ENCODE peak calls at places on chromosomes 2 and 18, in four cellular contexts. One of them, this sample, is unnamed.

GRCh38 chr18:57095884-57096283 is 51.0 kb upstream of the BOD1L2 start:
- DNase-seq in mammary epithelial cell: no peak
- DNase-seq in fibroblast of lung: no peak
- DNase-seq in K562: peak; percentile 27
- DNase-seq in this sample: no peak

GRCh38 chr2:96764253-96764637 is 3.5 kb downstream of the CNNM4 start:
- DNase-seq in mammary epithelial cell: no peak
- DNase-seq in fibroblast of lung: no peak
- DNase-seq in K562: peak; percentile 34
- DNase-seq in this sample: no peak

GRCh38 chr2:16069663-16069932 is 129.2 kb downstream of the MYCN start:
- DNase-seq in mammary epithelial cell: peak; percentile 53
- DNase-seq in fibroblast of lung: no peak
- DNase-seq in K562: no peak
- DNase-seq in this sample: no peak

GRCh38 chr2:42854207-42854818 is 61.9 kb upstream of the HAAO start:
- DNase-seq in mammary epithelial cell: peak; percentile 36
- DNase-seq in fibroblast of lung: peak; percentile 31
- DNase-seq in K562: no peak
- DNase-seq in this sample: peak; percentile 33

GRCh38 chr2:207230261-207231105 is 64.7 kb upstream of the KLF7 start:
- DNase-seq in mammary epithelial cell: no peak
- DNase-seq in fibroblast of lung: no peak
- DNase-seq in K562: peak; percentile 62
- DNase-seq in this sample: peak; percentile 40

GRCh38 chr2:7599462-7600258 is 682.4 kb downstream of the RNF144A start:
- DNase-seq in mammary epithelial cell: no peak
- DNase-seq in fibroblast of lung: no peak
- DNase-seq in K562: no peak
- DNase-seq in this sample: no peak

GRCh38 chr2:39431592-39432316 is 5.3 kb downstream of the MAP4K3 start:
- DNase-seq in mammary epithelial cell: peak; percentile 70
- DNase-seq in fibroblast of lung: no peak
- DNase-seq in K562: no peak
- DNase-seq in this sample: peak; percentile 58

GRCh38 chr2:161370981-161371380 is 45.1 kb upstream of the TBR1 start:
- DNase-seq in mammary epithelial cell: no peak
- DNase-seq in fibroblast of lung: no peak
- DNase-seq in K562: no peak
- DNase-seq in this sample: no peak

GRCh38 chr2:98552499-98553179 is 55.7 kb downstream of the COA5 start:
- DNase-seq in mammary epithelial cell: no peak
- DNase-seq in fibroblast of lung: peak; percentile 42
- DNase-seq in K562: no peak
- DNase-seq in this sample: peak; percentile 53

GRCh38 chr2:25362564-25363145 is 20.9 kb upstream of the DNMT3A start:
- DNase-seq in mammary epithelial cell: no peak
- DNase-seq in fibroblast of lung: no peak
- DNase-seq in K562: no peak
- DNase-seq in this sample: no peak

GRCh38 chr2:179963626-179964025 is 43.5 kb downstream of the CWC22 start:
- DNase-seq in mammary epithelial cell: peak; percentile 17
- DNase-seq in fibroblast of lung: peak; percentile 60
- DNase-seq in K562: no peak
- DNase-seq in this sample: peak; percentile 59

GRCh38 chr18:3604626-3605408 is 154.8 kb downstream of the TGIF1 start:
- DNase-seq in mammary epithelial cell: peak; percentile 91
- DNase-seq in fibroblast of lung: peak; percentile 97
- DNase-seq in K562: peak; percentile 77
- DNase-seq in this sample: peak; percentile 98

GRCh38 chr2:241811209-241811951 is 2.4 kb downstream of the NEU4 start:
- DNase-seq in mammary epithelial cell: no peak
- DNase-seq in fibroblast of lung: no peak
- DNase-seq in K562: no peak
- DNase-seq in this sample: no peak

GRCh38 chr18:5410582-5410981 is 115.1 kb upstream of the ZBTB14 start:
- DNase-seq in mammary epithelial cell: no peak
- DNase-seq in fibroblast of lung: no peak
- DNase-seq in K562: no peak
- DNase-seq in this sample: no peak

GRCh38 chr2:157782057-157782845 is 93.9 kb downstream of the ACVR1 start:
- DNase-seq in mammary epithelial cell: no peak
- DNase-seq in fibroblast of lung: peak; percentile 45
- DNase-seq in K562: peak; percentile 58
- DNase-seq in this sample: peak; percentile 39

GRCh38 chr2:222643134-222643533 is 12.8 kb downstream of the FARSB start:
- DNase-seq in mammary epithelial cell: no peak
- DNase-seq in fibroblast of lung: no peak
- DNase-seq in K562: no peak
- DNase-seq in this sample: no peak

GRCh38 chr2:222649801-222650200 is 6.1 kb downstream of the FARSB start:
- DNase-seq in mammary epithelial cell: no peak
- DNase-seq in fibroblast of lung: no peak
- DNase-seq in K562: no peak
- DNase-seq in this sample: no peak

GRCh38 chr2:222641336-222641735 is 14.6 kb downstream of the FARSB start:
- DNase-seq in mammary epithelial cell: no peak
- DNase-seq in fibroblast of lung: peak; percentile 53
- DNase-seq in K562: no peak
- DNase-seq in this sample: no peak

GRCh38 chr2:222651721-222652420 is 4.0 kb downstream of the FARSB start:
- DNase-seq in mammary epithelial cell: no peak
- DNase-seq in fibroblast of lung: no peak
- DNase-seq in K562: no peak
- DNase-seq in this sample: no peak

DNA sequence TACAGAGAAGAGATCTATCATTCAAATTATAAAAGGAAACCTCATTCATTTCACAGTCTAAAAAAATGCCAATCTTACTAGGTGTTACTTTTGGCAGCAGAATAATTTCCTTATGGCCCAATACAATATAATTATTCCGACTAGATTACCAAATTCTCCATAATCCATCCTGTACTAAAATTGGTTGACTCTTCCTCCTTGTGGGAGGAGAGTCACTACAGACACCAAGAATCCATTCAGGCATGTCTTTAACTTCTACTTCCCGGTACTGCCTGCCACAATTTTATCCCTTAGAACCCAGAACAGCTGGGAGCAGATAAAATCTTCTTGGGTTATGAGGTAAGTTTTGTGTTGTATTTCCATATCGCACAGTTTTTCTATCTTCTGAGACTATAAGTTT is 9.9 kb downstream of the FARSB start:
- DNase-seq in mammary epithelial cell: no peak
- DNase-seq in fibroblast of lung: no peak
- DNase-seq in K562: no peak
- DNase-seq in this sample: no peak
- H3K4me3 ChIP-seq in mammary epithelial cell: no peak overlapping the region
- H3K4me3 ChIP-seq in fibroblast of lung: no peak overlapping the region
- H3K4me3 ChIP-seq in K562: no peak overlapping the region
- H3K4me3 ChIP-seq in this sample: no peak overlapping the region

GRCh38 chr2:122737429-122738077 is 982.1 kb downstream of the TSN start:
- DNase-seq in mammary epithelial cell: peak; percentile 42
- DNase-seq in fibroblast of lung: peak; percentile 9
- DNase-seq in K562: no peak
- DNase-seq in this sample: peak; percentile 48
- TF ChIP-seq CTCF in mammary epithelial cell: no peak
- TF ChIP-seq CTCF in fibroblast of lung: no peak
- TF ChIP-seq CTCF in K562: no peak
- TF ChIP-seq CTCF in this sample: no peak

DNA sequence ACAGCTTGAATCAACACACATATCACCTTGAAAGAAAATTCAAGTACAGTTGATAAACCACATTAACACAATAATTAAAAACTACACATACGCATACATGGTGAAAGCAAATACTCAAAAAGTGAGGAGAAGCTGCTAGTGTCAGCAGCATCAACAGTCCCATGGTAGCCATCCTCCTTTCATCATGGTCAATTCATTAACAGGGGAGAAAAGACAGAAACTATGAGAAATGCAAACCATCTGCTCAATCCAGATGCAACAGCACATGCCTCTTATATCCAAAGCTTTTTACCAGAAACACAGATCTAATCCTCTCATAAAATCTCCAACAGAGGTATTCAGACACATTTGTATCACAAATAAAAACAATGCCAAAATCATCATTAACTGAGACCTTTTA is 81.9 kb upstream of the CHRNA1 start:
- DNase-seq in mammary epithelial cell: peak; percentile 4
- DNase-seq in fibroblast of lung: no peak
- DNase-seq in K562: no peak
- DNase-seq in this sample: no peak
- H3K4me3 ChIP-seq in mammary epithelial cell: peak overlapping the region; percentile 62
- H3K4me3 ChIP-seq in fibroblast of lung: peak overlapping the region; percentile 75
- H3K4me3 ChIP-seq in K562: no peak overlapping the region
- H3K4me3 ChIP-seq in this sample: peak overlapping the region; percentile 11

GRCh38 chr2:70994445-70995226 is at the start of gene TEX261:
- DNase-seq in mammary epithelial cell: peak; percentile 84
- DNase-seq in fibroblast of lung: peak; percentile 83
- DNase-seq in K562: peak; percentile 91
- DNase-seq in this sample: peak; percentile 82
- TF ChIP-seq CTCF in mammary epithelial cell: peak; percentile 70
- TF ChIP-seq CTCF in fibroblast of lung: peak; percentile 47
- TF ChIP-seq CTCF in K562: peak; percentile 87
- TF ChIP-seq CTCF in this sample: peak; percentile 50

GRCh38 chr2:225462945-225463344 is 63.4 kb downstream of the NYAP2 start:
- DNase-seq in mammary epithelial cell: no peak
- DNase-seq in fibroblast of lung: no peak
- DNase-seq in K562: peak; percentile 19
- DNase-seq in this sample: no peak

GRCh38 chr2:225465827-225466226 is 66.3 kb downstream of the NYAP2 start:
- DNase-seq in mammary epithelial cell: no peak
- DNase-seq in fibroblast of lung: no peak
- DNase-seq in K562: no peak
- DNase-seq in this sample: no peak

GRCh38 chr2:225466891-225467604 is 67.5 kb downstream of the NYAP2 start:
- DNase-seq in mammary epithelial cell: peak; percentile 3
- DNase-seq in fibroblast of lung: peak; percentile 7
- DNase-seq in K562: peak; percentile 69
- DNase-seq in this sample: no peak

GRCh38 chr2:225463449-225463848 is 63.9 kb downstream of the NYAP2 start:
- DNase-seq in mammary epithelial cell: no peak
- DNase-seq in fibroblast of lung: no peak
- DNase-seq in K562: no peak
- DNase-seq in this sample: no peak

DNA sequence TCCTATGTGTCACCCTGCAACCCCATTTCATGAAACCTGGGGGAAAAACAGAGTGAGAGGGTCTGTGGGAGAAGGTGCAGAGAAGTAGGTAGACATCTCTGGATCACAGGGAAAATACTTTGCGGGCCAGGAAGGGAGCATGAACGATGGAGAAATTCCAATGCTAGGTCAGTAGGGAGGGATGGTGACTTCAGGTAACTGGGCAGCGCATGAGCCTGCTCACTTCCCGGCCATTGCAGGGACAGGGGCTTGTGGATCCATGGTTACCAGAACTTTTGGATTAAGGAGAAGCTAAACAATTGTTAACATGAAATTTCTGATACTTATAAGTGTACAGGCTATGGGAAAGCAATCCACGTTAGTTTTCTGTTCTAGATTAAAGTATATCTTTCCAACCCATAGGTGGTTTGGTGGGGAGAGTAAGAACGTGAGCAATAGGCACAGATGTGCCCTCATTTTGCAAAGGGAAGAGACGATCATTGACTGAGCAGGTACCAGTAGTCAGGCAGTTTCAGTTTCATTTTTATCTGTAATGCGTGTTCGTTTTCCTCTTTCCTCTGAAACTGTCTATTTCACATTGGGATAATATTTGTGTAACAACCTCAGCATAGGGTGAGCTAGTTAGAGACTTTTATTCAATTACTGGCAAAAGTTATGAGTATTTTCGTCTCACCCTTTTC is 65.0 kb downstream of the NYAP2 start:
- DNase-seq in mammary epithelial cell: no peak
- DNase-seq in fibroblast of lung: no peak
- DNase-seq in K562: no peak
- DNase-seq in this sample: no peak
- H3K4me3 ChIP-seq in mammary epithelial cell: no peak overlapping the region
- H3K4me3 ChIP-seq in fibroblast of lung: peak overlapping the region; percentile 15
- H3K4me3 ChIP-seq in K562: no peak overlapping the region
- H3K4me3 ChIP-seq in this sample: no peak overlapping the region

DNA sequence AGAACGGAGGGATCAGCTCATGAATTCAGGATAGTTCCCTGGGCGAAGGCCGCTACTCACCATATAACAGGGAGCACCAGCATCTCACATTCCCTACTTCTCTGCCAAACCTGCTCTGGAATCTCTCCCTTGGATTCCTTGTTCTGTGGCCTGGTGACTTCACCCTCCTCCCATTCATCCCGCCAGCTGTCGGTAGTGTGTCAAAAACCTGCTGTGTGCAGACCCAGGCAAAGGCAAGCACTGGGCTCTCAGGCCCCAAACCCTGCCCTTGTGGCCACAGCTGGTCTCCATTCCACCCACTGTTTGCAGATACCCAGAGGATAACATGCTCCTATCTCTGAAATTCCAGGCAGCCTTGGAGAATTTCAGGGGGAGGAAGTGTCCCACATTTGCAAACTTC is 151.6 kb downstream of the CAPN13 start:
- DNase-seq in mammary epithelial cell: no peak
- DNase-seq in fibroblast of lung: peak; percentile 93
- DNase-seq in K562: no peak
- DNase-seq in this sample: peak; percentile 48
- TF ChIP-seq CTCF in mammary epithelial cell: no peak
- TF ChIP-seq CTCF in fibroblast of lung: no peak
- TF ChIP-seq CTCF in K562: no peak
- TF ChIP-seq CTCF in this sample: no peak

GRCh38 chr2:236718207-236718992 is 148.8 kb downstream of the ACKR3 start:
- DNase-seq in mammary epithelial cell: peak; percentile 52
- DNase-seq in fibroblast of lung: peak; percentile 90
- DNase-seq in K562: no peak
- DNase-seq in this sample: no peak
- H3K4me3 ChIP-seq in mammary epithelial cell: no peak overlapping the region
- H3K4me3 ChIP-seq in fibroblast of lung: no peak overlapping the region
- H3K4me3 ChIP-seq in K562: no peak overlapping the region
- H3K4me3 ChIP-seq in this sample: no peak overlapping the region